ENCODE peak calls at places on chromosomes 5 and 9, in four cellular contexts. E is CD8-positive, alpha-beta memory T cell; G is A549; J is nephron progenitor cell. O is an unnamed sample.

GRCh38 chr5:41065691-41066335 is 5.3 kb downstream of the MROH2B start:
- DNase-seq in G (no peak), J (no peak), E (no peak), O (no peak)

GRCh38 chr9:129242971-129243561 is 65.0 kb upstream of the IER5L start:
- DNase-seq in E (no peak), J (no peak), G (no peak), O (peak; percentile 62)

GRCh38 chr5:125455041-125455440 is 708.6 kb upstream of the ZNF608 start:
- DNase-seq in G (no peak), J (no peak), E (no peak), O (no peak)

GRCh38 chr9:136614967-136615623 is 47.6 kb upstream of the EGFL7 start:
- DNase-seq in J (no peak), G (peak; percentile 51), E (no peak), O (no peak)

GRCh38 chr5:87944553-87945320 is 323.9 kb downstream of the TMEM161B start:
- DNase-seq in E (no peak), J (no peak), G (no peak), O (no peak)

GRCh38 chr5:154618696-154619095 is 136.5 kb upstream of the LARP1 start:
- DNase-seq in G (no peak), J (no peak), E (no peak), O (no peak)

GRCh38 chr9:5468850-5469249 is 18.5 kb downstream of the CD274 start:
- DNase-seq in G (no peak), E (no peak), J (no peak), O (no peak)

GRCh38 chr9:35313911-35314310 is 152.1 kb downstream of the UNC13B start:
- DNase-seq in E (no peak), J (no peak), G (no peak), O (no peak)

GRCh38 chr9:95157491-95158151 is 159.9 kb downstream of the FANCC start:
- DNase-seq in E (no peak), G (peak; percentile 21), J (no peak), O (peak; percentile 51)

GRCh38 chr9:20309209-20309608 is 313.1 kb downstream of the MLLT3 start:
- DNase-seq in G (no peak), E (no peak), J (no peak), O (no peak)

O was measured in retinal pigment epithelial cell.